ENCODE peak calls at places on chromosomes 1 and 21, in six cellular contexts. One of them, this sample, is unnamed.

GRCh38 chr1:51729824-51730284 is 113.0 kb downstream of the OSBPL9 start:
- DNase-seq in H9: no peak
- DNase-seq in mesenteric fat pad: no peak
- DNase-seq in dorsolateral prefrontal cortex: no peak
- DNase-seq in glutamatergic neuron: no peak
- DNase-seq in GM12891: no peak
- DNase-seq in this sample: no peak

GRCh38 chr21:36255650-36256047 is 64.3 kb upstream of the MORC3 start:
- DNase-seq in H9: no peak
- DNase-seq in mesenteric fat pad: no peak
- DNase-seq in dorsolateral prefrontal cortex: no peak
- DNase-seq in glutamatergic neuron: no peak
- DNase-seq in GM12891: no peak
- DNase-seq in this sample: no peak

GRCh38 chr1:229819091-229819490 is 193.0 kb downstream of the URB2 start:
- DNase-seq in H9: no peak
- DNase-seq in mesenteric fat pad: no peak
- DNase-seq in dorsolateral prefrontal cortex: no peak
- DNase-seq in glutamatergic neuron: no peak
- DNase-seq in GM12891: no peak
- DNase-seq in this sample: no peak

GRCh38 chr1:69441496-69441895 is 126.2 kb upstream of the LRRC7 start:
- DNase-seq in H9: no peak
- DNase-seq in mesenteric fat pad: no peak
- DNase-seq in dorsolateral prefrontal cortex: no peak
- DNase-seq in glutamatergic neuron: no peak
- DNase-seq in GM12891: no peak
- DNase-seq in this sample: no peak

GRCh38 chr1:37663426-37664000 is 28.8 kb upstream of the CDCA8 start:
- DNase-seq in H9: no peak
- DNase-seq in mesenteric fat pad: no peak
- DNase-seq in dorsolateral prefrontal cortex: no peak
- DNase-seq in glutamatergic neuron: peak; percentile 42
- DNase-seq in GM12891: no peak
- DNase-seq in this sample: no peak

GRCh38 chr1:221719987-221720386 is 21.9 kb downstream of the DUSP10 start:
- DNase-seq in H9: no peak
- DNase-seq in mesenteric fat pad: no peak
- DNase-seq in dorsolateral prefrontal cortex: no peak
- DNase-seq in glutamatergic neuron: no peak
- DNase-seq in GM12891: no peak
- DNase-seq in this sample: no peak

GRCh38 chr21:33451634-33452071 is 28.1 kb downstream of the TMEM50B start:
- DNase-seq in H9: no peak
- DNase-seq in mesenteric fat pad: no peak
- DNase-seq in dorsolateral prefrontal cortex: no peak
- DNase-seq in glutamatergic neuron: no peak
- DNase-seq in GM12891: no peak
- DNase-seq in this sample: no peak

GRCh38 chr1:245031041-245031440 is 123.7 kb upstream of the KIF26B start:
- DNase-seq in H9: no peak
- DNase-seq in mesenteric fat pad: peak; percentile 0
- DNase-seq in dorsolateral prefrontal cortex: no peak
- DNase-seq in glutamatergic neuron: no peak
- DNase-seq in GM12891: no peak
- DNase-seq in this sample: no peak

GRCh38 chr1:153206631-153207030 is 3.4 kb downstream of the LELP1 start:
- DNase-seq in H9: no peak
- DNase-seq in mesenteric fat pad: no peak
- DNase-seq in dorsolateral prefrontal cortex: no peak
- DNase-seq in glutamatergic neuron: no peak
- DNase-seq in GM12891: no peak
- DNase-seq in this sample: no peak

GRCh38 chr1:178093958-178094751 is at the start of gene RASAL2:
- DNase-seq in H9: peak; percentile 79
- DNase-seq in mesenteric fat pad: peak; percentile 92
- DNase-seq in dorsolateral prefrontal cortex: peak; percentile 61
- DNase-seq in glutamatergic neuron: peak; percentile 85
- DNase-seq in GM12891: peak; percentile 44
- DNase-seq in this sample: no peak

GRCh38 chr1:223142795-223143759 is at the start of gene TLR5:
- DNase-seq in H9: peak; percentile 87
- DNase-seq in mesenteric fat pad: peak; percentile 96
- DNase-seq in dorsolateral prefrontal cortex: no peak
- DNase-seq in glutamatergic neuron: peak; percentile 77
- DNase-seq in GM12891: peak; percentile 60
- DNase-seq in this sample: no peak

GRCh38 chr1:68332041-68332440 is 99.7 kb upstream of the WLS start:
- DNase-seq in H9: no peak
- DNase-seq in mesenteric fat pad: no peak
- DNase-seq in dorsolateral prefrontal cortex: no peak
- DNase-seq in glutamatergic neuron: no peak
- DNase-seq in GM12891: no peak
- DNase-seq in this sample: no peak

GRCh38 chr1:170162385-170163226 is 16.8 kb downstream of the NTMT2 start:
- DNase-seq in H9: no peak
- DNase-seq in mesenteric fat pad: no peak
- DNase-seq in dorsolateral prefrontal cortex: no peak
- DNase-seq in glutamatergic neuron: no peak
- DNase-seq in GM12891: no peak
- DNase-seq in this sample: peak; percentile 51

GRCh38 chr1:2951856-2952255 is 69.4 kb upstream of the ACTRT2 start:
- DNase-seq in H9: no peak
- DNase-seq in mesenteric fat pad: no peak
- DNase-seq in dorsolateral prefrontal cortex: peak; percentile 30
- DNase-seq in glutamatergic neuron: no peak
- DNase-seq in GM12891: no peak
- DNase-seq in this sample: no peak

This sample was measured in fibroblast of the conjunctiva.